ENCODE peak calls at places on chromosomes 16 and 17, in four cellular contexts. W is naive B cell, T is cerebellum, F is skeletal muscle cell. R is an unnamed sample.

GRCh38 chr16:50308237-50308965 is 42.0 kb downstream of the ADCY7 start:
- DNase-seq in T (no peak), F (no peak), W (no peak), R (peak)

GRCh38 chr17:17151962-17152361 is 54.2 kb downstream of the PLD6 start:
- DNase-seq in F (peak), W (no peak), T (no peak), R (no peak)

GRCh38 chr16:54649846-54650245 is 280.8 kb upstream of the IRX5 start:
- DNase-seq in W (no peak), F (no peak), T (no peak), R (no peak)

GRCh38 chr17:44919885-44920564 is 4.7 kb upstream of the GFAP start:
- DNase-seq in T (peak), F (peak), W (peak), R (peak)

GRCh38 chr16:79892278-79892677 is 291.7 kb upstream of the MAF start:
- DNase-seq in T (no peak), F (no peak), W (no peak), R (no peak)

GRCh38 chr16:81424761-81425160 is 19.8 kb upstream of the CMIP start:
- DNase-seq in T (no peak), W (peak), F (no peak), R (no peak)

GRCh38 chr17:5485270-5486205 is at the start of gene DERL2:
- DNase-seq in T (no peak), F (no peak), W (no peak), R (no peak)

GRCh38 chr16:56679813-56680212 is 2.5 kb upstream of the MT1X start:
- DNase-seq in W (no peak), T (no peak), F (no peak), R (no peak)

GRCh38 chr17:18033442-18034099 is 5.4 kb downstream of the ATPAF2 start:
- DNase-seq in W (peak), F (peak), T (peak), R (no peak)

GRCh38 chr16:27174007-27174406 is 29.3 kb upstream of the KDM8 start:
- DNase-seq in W (peak), T (peak), F (no peak), R (no peak)

GRCh38 chr17:73878923-73879322 is 234.7 kb upstream of the SDK2 start:
- DNase-seq in W (no peak), F (no peak), T (no peak), R (no peak)

GRCh38 chr16:85556456-85557082 is 56.6 kb upstream of the GSE1 start:
- DNase-seq in F (no peak), T (no peak), W (peak), R (peak)

GRCh38 chr16:11163761-11164261 is 92.2 kb downstream of the SOCS1 start:
- DNase-seq in T (no peak), W (no peak), F (no peak), R (no peak)

GRCh38 chr17:79971651-79972050 is 64.0 kb downstream of the TBC1D16 start:
- DNase-seq in W (no peak), F (no peak), T (no peak), R (no peak)